ENCODE peak calls at places on chromosomes 1 and 21, in six cellular contexts. I is activated CD4-positive, alpha-beta memory T cell treated with anti-CD3 and anti-CD28 coated beads, Interleukin-2, amount 10 ng/mL, durations not matched to agents 7 days and 5 days; C is AG04449; B is T follicular helper cell; E is stimulated activated CD8-positive, alpha-beta memory T cell treated with anti-CD3 and anti-CD28 coated beads, Interleukin-7, amount 100 ng/mL, for 1 hour; A is GM20000. M is an unnamed sample.
A peak's percentile ranks its signal among the peaks of the same experiment; 100 is the strongest.

GRCh38 chr1:87644500-87645245 is 316.0 kb downstream of the LMO4 start:
- DNase-seq in I (no peak), C (peak; percentile 14), E (no peak), A (no peak), B (no peak), M (no peak)

GRCh38 chr21:45220106-45220505 is 67.6 kb downstream of the POFUT2 start:
- DNase-seq in A (no peak), B (no peak), C (peak; percentile 4), I (no peak), E (no peak), M (no peak)

GRCh38 chr1:18950415-18951026 is 6.0 kb downstream of the IFFO2 start:
- DNase-seq in A (peak; percentile 59), C (no peak), I (peak; percentile 51), B (no peak), E (no peak), M (no peak)

GRCh38 chr1:55209247-55209646 is 5.9 kb downstream of the USP24 start:
- DNase-seq in I (no peak), E (no peak), A (peak; percentile 32), C (no peak), B (no peak), M (no peak)

GRCh38 chr1:1946540-1946939 is 27.5 kb upstream of the TMEM52 start:
- DNase-seq in I (no peak), E (no peak), B (no peak), C (no peak), A (no peak), M (no peak)

GRCh38 chr1:234230414-234230862 is 142.8 kb upstream of the COA6 start:
- DNase-seq in A (peak; percentile 53), B (no peak), C (no peak), E (no peak), I (peak; percentile 45), M (peak; percentile 50)

GRCh38 chr1:242605521-242605920 is 81.0 kb upstream of the PLD5 start:
- DNase-seq in B (no peak), A (no peak), C (no peak), I (no peak), E (no peak), M (no peak)

GRCh38 chr1:8903908-8904650 is 25.6 kb upstream of the ENO1 start:
- DNase-seq in A (no peak), B (no peak), E (no peak), C (peak; percentile 92), I (no peak), M (peak; percentile 40)

GRCh38 chr1:178126790-178127189 is 32.9 kb downstream of the RASAL2 start:
- DNase-seq in B (no peak), I (no peak), C (peak; percentile 53), E (no peak), A (no peak), M (no peak)

GRCh38 chr1:160577661-160578060 is 1.6 kb downstream of the CD84 start:
- DNase-seq in E (no peak), I (no peak), A (no peak), C (no peak), B (no peak), M (no peak)